ENCODE peak calls at places on chromosome 16, in four cellular contexts. W is HFFc6, O is nephron progenitor cell, A is fibroblast of mammary gland. K is an unnamed sample.

GRCh38 chr16:22727285-22728166 is 86.4 kb upstream of the HS3ST2 start:
- DNase-seq in W (no peak), O (no peak), A (no peak), K (no peak)

GRCh38 chr16:15948532-15949209 is 745 bp upstream of the ABCC1 start:
- DNase-seq in W (no peak), O (no peak), A (no peak), K (no peak)

GRCh38 chr16:23587726-23588125 is 8.4 kb downstream of the NDUFAB1 start:
- DNase-seq in W (peak; percentile 92), O (no peak), A (peak; percentile 88), K (no peak)

GRCh38 chr16:8063151-8063550 is 527.2 kb downstream of the TMEM114 start:
- DNase-seq in W (no peak), O (no peak), A (no peak), K (no peak)

GRCh38 chr16:88810868-88811599 is 694 bp downstream of the APRT start:
- DNase-seq in W (peak; percentile 40), O (peak; percentile 58), A (peak; percentile 74), K (no peak)

GRCh38 chr16:75758215-75758614 is 31.9 kb upstream of the CPHXL start:
- DNase-seq in W (peak; percentile 3), O (no peak), A (peak; percentile 78), K (no peak)

GRCh38 chr16:50335198-50335958 is 33.4 kb downstream of the BRD7 start:
- DNase-seq in W (no peak), O (no peak), A (peak; percentile 24), K (no peak)

GRCh38 chr16:56225013-56225742 is 33.9 kb downstream of the GNAO1 start:
- DNase-seq in W (no peak), O (no peak), A (no peak), K (no peak)

GRCh38 chr16:24839347-24839972 is 6.3 kb upstream of the SLC5A11 start:
- DNase-seq in W (no peak), O (no peak), A (no peak), K (no peak)

GRCh38 chr16:79509221-79509631 is 91.3 kb downstream of the MAF start:
- DNase-seq in W (no peak), O (no peak), A (no peak), K (no peak)

GRCh38 chr16:69057400-69058378 is 47.8 kb upstream of the HAS3 start:
- DNase-seq in W (peak; percentile 87), O (no peak), A (peak; percentile 97), K (no peak)

GRCh38 chr16:48897698-48898205 is 287.8 kb upstream of the N4BP1 start:
- DNase-seq in W (no peak), O (no peak), A (no peak), K (no peak)

GRCh38 chr16:30006095-30006473 is 4.7 kb downstream of the DOC2A start:
- DNase-seq in W (no peak), O (no peak), A (no peak), K (no peak)

GRCh38 chr16:89037261-89038152 is 56.1 kb upstream of the ACSF3 start:
- DNase-seq in W (peak; percentile 10), O (peak; percentile 90), A (peak; percentile 15), K (no peak)

GRCh38 chr16:87246269-87247065 is 70.7 kb downstream of the C16orf95 start:
- DNase-seq in W (no peak), O (no peak), A (no peak), K (no peak)

GRCh38 chr16:52141871-52142270 is 405.1 kb downstream of the TOX3 start:
- DNase-seq in W (no peak), O (no peak), A (no peak), K (no peak)

GRCh38 chr16:2468142-2468724 is 2.9 kb upstream of the NTN3 start:
- DNase-seq in W (no peak), O (peak; percentile 55), A (no peak), K (no peak)

GRCh38 chr16:85420501-85421337 is 192.4 kb upstream of the GSE1 start:
- DNase-seq in W (no peak), O (peak; percentile 81), A (peak; percentile 40), K (no peak)

GRCh38 chr16:85421338-85422123 is 191.6 kb upstream of the GSE1 start:
- DNase-seq in W (no peak), O (peak; percentile 13), A (no peak), K (no peak)

GRCh38 chr16:85419503-85420408 is 193.4 kb upstream of the GSE1 start:
- DNase-seq in W (no peak), O (peak; percentile 3), A (no peak), K (no peak)

GRCh38 chr16:85417156-85417860 is 195.8 kb upstream of the GSE1 start:
- DNase-seq in W (no peak), O (peak; percentile 3), A (no peak), K (no peak)

GRCh38 chr16:85418978-85419491 is 194.1 kb upstream of the GSE1 start:
- DNase-seq in W (no peak), O (peak; percentile 2), A (no peak), K (no peak)
- TF ChIP-seq CTCF in W (peak; percentile 33), O (no peak), A (no peak), K (no peak)

GRCh38 chr16:84386044-84386443 is 17.7 kb downstream of the ATP2C2 start:
- DNase-seq in W (no peak), O (no peak), A (no peak), K (no peak)
- TF ChIP-seq CTCF in W (no peak), O (no peak), A (no peak), K (no peak)

DNA sequence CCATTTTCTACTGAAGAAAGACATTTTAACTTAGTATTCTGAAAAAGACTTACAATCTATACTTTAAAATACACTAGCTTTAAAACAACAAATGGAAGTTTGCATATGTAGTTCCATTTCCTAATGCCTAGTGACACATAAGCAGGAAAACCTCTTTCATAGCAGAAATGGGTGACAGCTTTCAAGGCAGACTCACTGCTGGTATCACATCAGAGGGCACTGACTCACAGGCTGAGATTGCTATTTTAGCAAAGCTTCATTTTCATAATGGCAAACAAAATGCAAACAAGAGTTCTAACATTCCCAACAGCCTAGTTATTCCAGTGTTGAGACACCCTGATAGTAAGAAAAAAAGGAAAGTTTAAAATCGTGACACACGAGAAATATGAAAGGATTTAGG is 19.0 kb downstream of the GSPT1 start:
- DNase-seq in W (peak; percentile 83), O (no peak), A (peak; percentile 83), K (no peak)
- TF ChIP-seq CTCF in W (no peak), O (no peak), A (no peak), K (no peak)

GRCh38 chr16:57764341-57765159 is 29.0 kb downstream of the KATNB1 start:
- DNase-seq in W (peak; percentile 90), O (peak; percentile 52), A (peak; percentile 90), K (no peak)
- TF ChIP-seq CTCF in W (no peak), O (no peak), A (no peak), K (no peak)

DNA sequence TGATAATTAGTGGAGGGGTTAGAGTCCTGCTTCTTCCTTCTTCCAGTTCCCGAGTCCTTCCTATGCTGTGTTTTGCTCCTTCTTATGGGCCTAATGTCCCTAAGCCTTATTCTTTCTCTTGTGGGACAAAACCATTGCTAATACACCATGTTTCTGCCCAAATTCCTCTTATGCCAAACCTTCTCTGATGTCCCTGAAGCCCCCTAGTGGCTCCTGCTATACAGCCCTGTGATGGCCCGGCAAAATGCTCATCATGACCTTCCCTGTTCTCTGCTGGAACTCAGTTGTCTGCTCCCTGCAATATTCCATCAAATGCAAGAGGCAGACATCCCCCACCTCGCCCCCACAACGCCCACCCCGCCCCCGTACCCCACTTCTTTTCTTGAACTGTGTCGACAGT is 171.6 kb downstream of the CDH11 start:
- DNase-seq in W (no peak), O (no peak), A (no peak), K (no peak)
- TF ChIP-seq CTCF in W (peak; percentile 68), O (peak; percentile 15), A (peak; percentile 30), K (peak; percentile 57)

GRCh38 chr16:81634380-81635121 is 144.5 kb upstream of the PLCG2 start:
- DNase-seq in W (no peak), O (no peak), A (no peak), K (no peak)

GRCh38 chr16:81632392-81633146 is 146.5 kb upstream of the PLCG2 start:
- DNase-seq in W (peak; percentile 84), O (no peak), A (peak; percentile 60), K (no peak)

GRCh38 chr16:81633680-81634379 is 145.3 kb upstream of the PLCG2 start:
- DNase-seq in W (no peak), O (no peak), A (no peak), K (no peak)

GRCh38 chr16:81635336-81635947 is 143.6 kb upstream of the PLCG2 start:
- DNase-seq in W (no peak), O (no peak), A (no peak), K (no peak)

DNA sequence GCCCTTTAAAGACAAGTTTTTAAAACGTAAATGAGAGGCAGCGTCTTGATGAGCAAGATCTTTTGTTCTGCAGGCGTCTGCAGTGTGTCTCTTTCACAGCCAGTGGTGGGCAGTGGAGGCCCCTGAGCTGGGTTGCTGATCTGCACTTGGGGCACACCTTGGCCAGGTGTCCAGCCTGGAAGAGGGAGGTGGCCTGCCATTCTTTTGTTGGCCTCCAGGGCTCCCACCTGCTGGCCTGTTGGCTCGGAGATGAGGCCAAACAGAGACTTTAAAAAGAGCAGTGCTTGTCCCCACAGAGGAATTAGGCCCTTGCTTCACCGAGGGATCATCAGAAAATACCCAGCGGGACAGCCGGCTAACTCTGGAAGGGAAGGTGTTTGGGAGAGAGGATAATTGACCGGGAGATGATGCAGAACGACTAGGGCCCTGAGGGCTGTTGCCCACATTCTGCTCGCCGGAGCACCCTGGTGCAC is 145.9 kb upstream of the PLCG2 start:
- DNase-seq in W (no peak), O (no peak), A (no peak), K (no peak)
- TF ChIP-seq CTCF in W (peak; percentile 62), O (peak; percentile 29), A (no peak), K (peak; percentile 57)

GRCh38 chr16:77236063-77236511 is 36.9 kb downstream of the SYCE1L start:
- DNase-seq in W (peak; percentile 76), O (peak; percentile 95), A (peak; percentile 77), K (peak; percentile 91)
- TF ChIP-seq CTCF in W (peak; percentile 99), O (peak; percentile 99), A (peak; percentile 99), K (peak; percentile 100)

GRCh38 chr16:35525979-35526590 is 2066.7 kb downstream of the TP53TG3F start:
- DNase-seq in W (no peak), O (no peak), A (no peak), K (no peak)
- TF ChIP-seq CTCF in W (no peak), O (no peak), A (no peak), K (no peak)

DNA sequence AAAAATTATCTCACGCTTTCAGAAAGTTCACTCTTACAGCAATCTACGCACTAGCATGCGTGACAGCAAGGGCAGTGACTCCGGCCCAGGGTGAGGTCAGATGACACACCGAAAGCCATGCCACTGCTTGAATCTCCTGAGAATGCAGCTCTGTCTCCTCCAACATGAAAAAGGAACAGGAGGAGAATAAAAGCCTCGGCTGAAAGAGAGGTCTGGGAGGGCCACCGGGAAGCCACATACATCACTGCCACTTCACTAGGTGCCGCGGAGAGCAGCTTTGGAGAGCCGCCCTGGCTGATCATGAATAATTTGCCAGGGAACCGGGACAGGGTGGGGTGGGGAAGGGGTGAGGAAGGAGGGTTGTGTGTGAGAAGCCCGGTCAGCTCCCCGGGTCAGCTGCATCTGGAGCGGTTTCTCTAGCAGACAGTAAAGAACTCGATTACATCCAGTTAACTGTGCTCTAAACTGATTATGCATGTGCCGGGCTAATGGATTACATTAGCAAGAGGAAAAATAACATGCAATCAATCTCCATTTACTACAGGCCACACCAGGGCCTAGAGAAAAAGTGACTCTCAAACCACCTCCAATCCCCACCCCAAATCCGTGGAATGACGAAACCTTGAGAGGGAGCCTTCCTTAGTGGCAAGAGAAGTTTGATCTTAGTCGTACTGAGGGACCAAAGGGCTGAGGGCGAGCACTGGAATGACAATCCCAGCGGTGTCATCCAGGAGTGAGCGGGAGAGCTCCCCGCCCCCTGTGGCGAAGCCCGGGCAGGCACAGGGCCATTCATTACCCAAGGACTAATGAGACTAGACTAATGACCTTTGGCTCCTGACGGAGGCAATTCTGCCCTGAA is 100.3 kb downstream of the ZFHX3 start:
- DNase-seq in W (no peak), O (peak; percentile 65), A (no peak), K (no peak)
- TF ChIP-seq CTCF in W (no peak), O (peak; percentile 12), A (no peak), K (peak; percentile 41)

K was measured in type B pancreatic cell.